ENCODE peak calls at places on chromosomes 6 and 20, in nine cellular contexts. One of them, this sample, is unnamed.

GRCh38 chr6:42704251-42704936 is 18.0 kb downstream of the PRPH2 start:
- DNase-seq in IMR-90: no peak
- DNase-seq in brain microvascular endothelial cell: peak; percentile 71
- DNase-seq in cardiac muscle cell: peak; percentile 82
- DNase-seq in Karpas-422: no peak
- DNase-seq in pancreas: peak; percentile 29
- DNase-seq in astrocyte of the spinal cord: no peak
- DNase-seq in GM23248: no peak
- DNase-seq in astrocyte of the cerebellum: no peak
- DNase-seq in this sample: peak; percentile 74

GRCh38 chr6:68077661-68078060 is 557.4 kb upstream of the ADGRB3 start:
- DNase-seq in IMR-90: no peak
- DNase-seq in brain microvascular endothelial cell: no peak
- DNase-seq in cardiac muscle cell: no peak
- DNase-seq in Karpas-422: no peak
- DNase-seq in pancreas: no peak
- DNase-seq in astrocyte of the spinal cord: no peak
- DNase-seq in GM23248: no peak
- DNase-seq in astrocyte of the cerebellum: no peak
- DNase-seq in this sample: no peak

GRCh38 chr6:12288844-12289654 is 1.1 kb upstream of the EDN1 start:
- DNase-seq in IMR-90: peak; percentile 74
- DNase-seq in brain microvascular endothelial cell: peak; percentile 68
- DNase-seq in cardiac muscle cell: peak; percentile 63
- DNase-seq in Karpas-422: peak; percentile 81
- DNase-seq in pancreas: peak; percentile 58
- DNase-seq in astrocyte of the spinal cord: peak; percentile 76
- DNase-seq in GM23248: peak; percentile 74
- DNase-seq in astrocyte of the cerebellum: peak; percentile 49
- DNase-seq in this sample: peak; percentile 76

GRCh38 chr20:12970372-12970821 is 38.4 kb upstream of the SPTLC3 start:
- DNase-seq in IMR-90: peak; percentile 51
- DNase-seq in brain microvascular endothelial cell: peak; percentile 39
- DNase-seq in cardiac muscle cell: peak; percentile 39
- DNase-seq in Karpas-422: peak; percentile 73
- DNase-seq in pancreas: no peak
- DNase-seq in astrocyte of the spinal cord: peak; percentile 63
- DNase-seq in GM23248: peak; percentile 71
- DNase-seq in astrocyte of the cerebellum: peak; percentile 42
- DNase-seq in this sample: peak; percentile 71

GRCh38 chr20:5569021-5569420 is 181.2 kb upstream of the SHLD1 start:
- DNase-seq in IMR-90: peak; percentile 59
- DNase-seq in brain microvascular endothelial cell: peak; percentile 65
- DNase-seq in cardiac muscle cell: peak; percentile 46
- DNase-seq in Karpas-422: peak; percentile 86
- DNase-seq in pancreas: peak; percentile 18
- DNase-seq in astrocyte of the spinal cord: peak; percentile 61
- DNase-seq in GM23248: peak; percentile 56
- DNase-seq in astrocyte of the cerebellum: peak; percentile 26
- DNase-seq in this sample: peak; percentile 73

GRCh38 chr20:57664924-57665588 is 44.8 kb downstream of the PMEPA1 start:
- DNase-seq in IMR-90: no peak
- DNase-seq in brain microvascular endothelial cell: no peak
- DNase-seq in cardiac muscle cell: no peak
- DNase-seq in Karpas-422: no peak
- DNase-seq in pancreas: no peak
- DNase-seq in astrocyte of the spinal cord: no peak
- DNase-seq in GM23248: no peak
- DNase-seq in astrocyte of the cerebellum: no peak
- DNase-seq in this sample: no peak

GRCh38 chr6:155245871-155246270 is 17.9 kb upstream of the CLDN20 start:
- DNase-seq in IMR-90: no peak
- DNase-seq in brain microvascular endothelial cell: no peak
- DNase-seq in cardiac muscle cell: no peak
- DNase-seq in Karpas-422: no peak
- DNase-seq in pancreas: no peak
- DNase-seq in astrocyte of the spinal cord: no peak
- DNase-seq in GM23248: no peak
- DNase-seq in astrocyte of the cerebellum: no peak
- DNase-seq in this sample: no peak

GRCh38 chr6:145247677-145248419 is 487.5 kb downstream of the EPM2A start:
- DNase-seq in IMR-90: peak; percentile 98
- DNase-seq in brain microvascular endothelial cell: peak; percentile 94
- DNase-seq in cardiac muscle cell: no peak
- DNase-seq in Karpas-422: no peak
- DNase-seq in pancreas: no peak
- DNase-seq in astrocyte of the spinal cord: peak; percentile 95
- DNase-seq in GM23248: peak; percentile 91
- DNase-seq in astrocyte of the cerebellum: peak; percentile 75
- DNase-seq in this sample: peak; percentile 93

GRCh38 chr6:139483082-139483481 is 108.6 kb upstream of the CITED2 start:
- DNase-seq in IMR-90: no peak
- DNase-seq in brain microvascular endothelial cell: no peak
- DNase-seq in cardiac muscle cell: no peak
- DNase-seq in Karpas-422: no peak
- DNase-seq in pancreas: no peak
- DNase-seq in astrocyte of the spinal cord: no peak
- DNase-seq in GM23248: no peak
- DNase-seq in astrocyte of the cerebellum: no peak
- DNase-seq in this sample: no peak

GRCh38 chr20:43846516-43846905 is 68.1 kb upstream of the TOX2 start:
- DNase-seq in IMR-90: no peak
- DNase-seq in brain microvascular endothelial cell: no peak
- DNase-seq in cardiac muscle cell: no peak
- DNase-seq in Karpas-422: no peak
- DNase-seq in pancreas: no peak
- DNase-seq in astrocyte of the spinal cord: no peak
- DNase-seq in GM23248: no peak
- DNase-seq in astrocyte of the cerebellum: no peak
- DNase-seq in this sample: no peak

GRCh38 chr20:6034134-6034969 is 19.5 kb downstream of the LRRN4 start:
- DNase-seq in IMR-90: no peak
- DNase-seq in brain microvascular endothelial cell: peak; percentile 16
- DNase-seq in cardiac muscle cell: peak; percentile 85
- DNase-seq in Karpas-422: no peak
- DNase-seq in pancreas: no peak
- DNase-seq in astrocyte of the spinal cord: no peak
- DNase-seq in GM23248: no peak
- DNase-seq in astrocyte of the cerebellum: no peak
- DNase-seq in this sample: peak; percentile 15

GRCh38 chr6:4637691-4638433 is 138.3 kb upstream of the CDYL start:
- DNase-seq in IMR-90: peak; percentile 93
- DNase-seq in brain microvascular endothelial cell: peak; percentile 80
- DNase-seq in cardiac muscle cell: no peak
- DNase-seq in Karpas-422: no peak
- DNase-seq in pancreas: no peak
- DNase-seq in astrocyte of the spinal cord: peak; percentile 82
- DNase-seq in GM23248: peak; percentile 86
- DNase-seq in astrocyte of the cerebellum: no peak
- DNase-seq in this sample: peak; percentile 56

GRCh38 chr20:38426006-38426405 is 9.1 kb downstream of the SNHG17 start:
- DNase-seq in IMR-90: peak; percentile 95
- DNase-seq in brain microvascular endothelial cell: peak; percentile 87
- DNase-seq in cardiac muscle cell: no peak
- DNase-seq in Karpas-422: no peak
- DNase-seq in pancreas: no peak
- DNase-seq in astrocyte of the spinal cord: peak; percentile 87
- DNase-seq in GM23248: peak; percentile 98
- DNase-seq in astrocyte of the cerebellum: peak; percentile 71
- DNase-seq in this sample: peak; percentile 94

GRCh38 chr6:28134015-28134414 is 7.7 kb upstream of the ZKSCAN8 start:
- DNase-seq in IMR-90: peak; percentile 52
- DNase-seq in brain microvascular endothelial cell: peak; percentile 22
- DNase-seq in cardiac muscle cell: peak; percentile 30
- DNase-seq in Karpas-422: peak; percentile 62
- DNase-seq in pancreas: no peak
- DNase-seq in astrocyte of the spinal cord: peak; percentile 35
- DNase-seq in GM23248: peak; percentile 64
- DNase-seq in astrocyte of the cerebellum: no peak
- DNase-seq in this sample: peak; percentile 65

GRCh38 chr20:54088430-54088829 is 18.0 kb upstream of the BCAS1 start:
- DNase-seq in IMR-90: no peak
- DNase-seq in brain microvascular endothelial cell: no peak
- DNase-seq in cardiac muscle cell: no peak
- DNase-seq in Karpas-422: no peak
- DNase-seq in pancreas: no peak
- DNase-seq in astrocyte of the spinal cord: no peak
- DNase-seq in GM23248: peak; percentile 58
- DNase-seq in astrocyte of the cerebellum: no peak
- DNase-seq in this sample: no peak

GRCh38 chr20:54084727-54085368 is 14.5 kb upstream of the BCAS1 start:
- DNase-seq in IMR-90: no peak
- DNase-seq in brain microvascular endothelial cell: no peak
- DNase-seq in cardiac muscle cell: no peak
- DNase-seq in Karpas-422: no peak
- DNase-seq in pancreas: no peak
- DNase-seq in astrocyte of the spinal cord: peak; percentile 24
- DNase-seq in GM23248: peak; percentile 80
- DNase-seq in astrocyte of the cerebellum: no peak
- DNase-seq in this sample: no peak

GRCh38 chr20:54085910-54086309 is 15.5 kb upstream of the BCAS1 start:
- DNase-seq in IMR-90: no peak
- DNase-seq in brain microvascular endothelial cell: no peak
- DNase-seq in cardiac muscle cell: no peak
- DNase-seq in Karpas-422: no peak
- DNase-seq in pancreas: no peak
- DNase-seq in astrocyte of the spinal cord: no peak
- DNase-seq in GM23248: peak; percentile 71
- DNase-seq in astrocyte of the cerebellum: no peak
- DNase-seq in this sample: no peak

GRCh38 chr20:54085425-54085824 is 15.0 kb upstream of the BCAS1 start:
- DNase-seq in IMR-90: no peak
- DNase-seq in brain microvascular endothelial cell: no peak
- DNase-seq in cardiac muscle cell: no peak
- DNase-seq in Karpas-422: no peak
- DNase-seq in pancreas: no peak
- DNase-seq in astrocyte of the spinal cord: no peak
- DNase-seq in GM23248: no peak
- DNase-seq in astrocyte of the cerebellum: no peak
- DNase-seq in this sample: no peak

GRCh38 chr20:54086444-54087134 is 16.2 kb upstream of the BCAS1 start:
- DNase-seq in IMR-90: peak; percentile 57
- DNase-seq in brain microvascular endothelial cell: peak; percentile 8
- DNase-seq in cardiac muscle cell: no peak
- DNase-seq in Karpas-422: no peak
- DNase-seq in pancreas: no peak
- DNase-seq in astrocyte of the spinal cord: no peak
- DNase-seq in GM23248: peak; percentile 93
- DNase-seq in astrocyte of the cerebellum: no peak
- DNase-seq in this sample: peak; percentile 13
- H3K4me3 ChIP-seq in IMR-90: no peak overlapping the region
- H3K4me3 ChIP-seq in brain microvascular endothelial cell: no peak overlapping the region
- H3K4me3 ChIP-seq in cardiac muscle cell: no peak overlapping the region
- H3K4me3 ChIP-seq in Karpas-422: no peak overlapping the region
- H3K4me3 ChIP-seq in pancreas: no peak overlapping the region
- H3K4me3 ChIP-seq in astrocyte of the spinal cord: no peak overlapping the region
- H3K4me3 ChIP-seq in GM23248: peak overlapping the region; percentile 49
- H3K4me3 ChIP-seq in astrocyte of the cerebellum: no peak overlapping the region
- H3K4me3 ChIP-seq in this sample: no peak overlapping the region

DNA sequence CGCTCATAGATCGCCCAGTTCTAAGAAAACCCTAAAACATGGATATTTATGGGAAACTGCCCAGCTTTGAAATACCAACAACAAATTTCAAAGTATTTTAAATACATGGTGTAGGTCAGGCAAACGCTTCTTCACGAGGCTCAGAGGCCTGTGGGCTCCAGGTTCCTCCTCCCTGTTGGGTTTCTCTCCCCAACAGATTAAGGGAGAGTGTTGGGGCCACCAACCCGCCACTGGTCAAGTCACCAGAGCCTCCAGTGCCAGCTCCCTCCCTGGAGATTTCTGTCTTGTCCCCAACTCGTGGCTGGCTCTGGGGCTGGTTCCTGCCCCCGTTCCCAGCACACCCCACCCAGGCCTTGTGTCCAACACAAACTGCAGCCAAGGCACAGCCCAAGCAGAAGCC is 87.9 kb downstream of the PTPN1 start:
- DNase-seq in IMR-90: no peak
- DNase-seq in brain microvascular endothelial cell: no peak
- DNase-seq in cardiac muscle cell: no peak
- DNase-seq in Karpas-422: no peak
- DNase-seq in pancreas: no peak
- DNase-seq in astrocyte of the spinal cord: no peak
- DNase-seq in GM23248: no peak
- DNase-seq in astrocyte of the cerebellum: no peak
- DNase-seq in this sample: no peak
- H3K4me3 ChIP-seq in IMR-90: no peak overlapping the region
- H3K4me3 ChIP-seq in brain microvascular endothelial cell: no peak overlapping the region
- H3K4me3 ChIP-seq in cardiac muscle cell: no peak overlapping the region
- H3K4me3 ChIP-seq in Karpas-422: no peak overlapping the region
- H3K4me3 ChIP-seq in pancreas: no peak overlapping the region
- H3K4me3 ChIP-seq in astrocyte of the spinal cord: no peak overlapping the region
- H3K4me3 ChIP-seq in GM23248: no peak overlapping the region
- H3K4me3 ChIP-seq in astrocyte of the cerebellum: no peak overlapping the region
- H3K4me3 ChIP-seq in this sample: no peak overlapping the region

DNA sequence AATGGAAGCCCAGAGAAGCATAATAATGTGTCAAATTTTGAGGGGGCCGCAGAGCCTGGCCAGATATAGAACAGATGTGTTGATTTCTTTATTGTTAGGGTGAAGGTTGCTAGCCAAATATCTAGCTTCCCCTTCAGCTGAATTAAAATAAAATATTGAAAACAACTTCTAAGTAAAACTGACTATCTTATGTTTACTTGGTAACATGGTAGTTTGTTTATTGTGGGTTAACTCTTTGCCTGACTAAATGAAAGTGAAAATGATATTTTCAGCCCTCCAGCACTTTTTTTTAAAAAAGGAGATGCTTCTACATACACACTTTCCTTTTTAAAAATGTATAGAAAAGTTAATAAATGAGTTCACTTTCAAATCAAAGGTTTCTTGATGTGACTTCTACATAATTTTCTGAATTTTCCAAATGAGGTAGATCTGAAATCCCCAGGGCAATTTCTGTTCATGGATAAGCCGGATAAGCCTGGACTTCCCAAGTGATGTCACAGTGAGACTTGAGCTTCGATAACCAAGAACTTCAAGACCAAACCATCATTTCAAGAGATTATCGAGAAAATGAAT is 172.1 kb upstream of the OLIG3 start:
- DNase-seq in IMR-90: no peak
- DNase-seq in brain microvascular endothelial cell: no peak
- DNase-seq in cardiac muscle cell: no peak
- DNase-seq in Karpas-422: no peak
- DNase-seq in pancreas: no peak
- DNase-seq in astrocyte of the spinal cord: no peak
- DNase-seq in GM23248: no peak
- DNase-seq in astrocyte of the cerebellum: no peak
- DNase-seq in this sample: no peak
- H3K4me3 ChIP-seq in IMR-90: no peak overlapping the region
- H3K4me3 ChIP-seq in brain microvascular endothelial cell: no peak overlapping the region
- H3K4me3 ChIP-seq in cardiac muscle cell: no peak overlapping the region
- H3K4me3 ChIP-seq in Karpas-422: no peak overlapping the region
- H3K4me3 ChIP-seq in pancreas: no peak overlapping the region
- H3K4me3 ChIP-seq in astrocyte of the spinal cord: no peak overlapping the region
- H3K4me3 ChIP-seq in GM23248: no peak overlapping the region
- H3K4me3 ChIP-seq in astrocyte of the cerebellum: no peak overlapping the region
- H3K4me3 ChIP-seq in this sample: no peak overlapping the region

DNA sequence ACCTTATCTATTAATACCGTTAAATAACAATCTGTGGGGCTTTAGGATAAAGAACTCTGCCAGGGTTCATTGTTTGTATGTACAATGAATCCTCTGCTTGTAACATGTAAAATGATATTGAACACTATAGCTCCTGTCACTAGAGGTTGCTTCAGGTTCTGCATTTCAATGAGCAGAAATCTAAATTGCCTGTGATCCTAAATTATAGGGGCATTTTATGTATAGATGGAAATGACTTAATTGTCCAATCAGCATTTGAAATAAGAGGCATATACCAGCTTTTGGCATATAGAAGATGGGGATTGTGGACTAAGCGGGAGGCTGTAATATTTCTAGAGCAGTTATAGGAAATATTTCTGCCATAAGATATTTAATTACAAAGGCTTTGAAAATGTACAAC is 2.0 kb downstream of the NCOA3 start:
- DNase-seq in IMR-90: no peak
- DNase-seq in brain microvascular endothelial cell: no peak
- DNase-seq in cardiac muscle cell: no peak
- DNase-seq in Karpas-422: peak; percentile 67
- DNase-seq in pancreas: no peak
- DNase-seq in astrocyte of the spinal cord: no peak
- DNase-seq in GM23248: peak; percentile 14
- DNase-seq in astrocyte of the cerebellum: no peak
- DNase-seq in this sample: no peak
- H3K4me3 ChIP-seq in IMR-90: no peak overlapping the region
- H3K4me3 ChIP-seq in brain microvascular endothelial cell: peak overlapping the region; percentile 83
- H3K4me3 ChIP-seq in cardiac muscle cell: peak overlapping the region; percentile 92
- H3K4me3 ChIP-seq in Karpas-422: peak overlapping the region; percentile 95
- H3K4me3 ChIP-seq in pancreas: no peak overlapping the region
- H3K4me3 ChIP-seq in astrocyte of the spinal cord: peak overlapping the region; percentile 93
- H3K4me3 ChIP-seq in GM23248: peak overlapping the region; percentile 92
- H3K4me3 ChIP-seq in astrocyte of the cerebellum: peak overlapping the region; percentile 98
- H3K4me3 ChIP-seq in this sample: peak overlapping the region; percentile 90